ENCODE peak calls at places on chromosomes 5 and 9, in five cellular contexts. X, G, T, A and R are unnamed samples. For H3K36me3, the result is how much of the 10 kb centered on the place peaks cover.

GRCh38 chr5:108171759-108172158 is 210.1 kb downstream of the FBXL17 start:
- DNase-seq in T (no peak), A (no peak), G (no peak), X (no peak), R (no peak)

GRCh38 chr9:131577005-131578000 is 32.0 kb downstream of the PRRT1B start:
- DNase-seq in G (no peak), X (no peak), A (no peak), T (no peak), R (no peak)

GRCh38 chr5:177494356-177495195 is 2.8 kb downstream of the PDLIM7 start:
- DNase-seq in G (peak), X (peak), T (peak), A (peak), R (no peak)

GRCh38 chr9:135077497-135078200 is 9.8 kb upstream of the OLFM1 start:
- DNase-seq in A (peak), T (no peak), X (peak), G (peak), R (no peak)

GRCh38 chr5:36202521-36202961 is 39.2 kb downstream of the NADK2 start:
- DNase-seq in T (no peak), G (peak), X (peak), A (no peak), R (no peak)

GRCh38 chr9:21804791-21805190 is 2.4 kb downstream of the MTAP start:
- DNase-seq in X (no peak), G (no peak), T (no peak), A (no peak), R (no peak)

GRCh38 chr9:98287383-98287782 is 31.9 kb upstream of the TBC1D2 start:
- DNase-seq in A (peak), T (no peak), G (no peak), X (no peak), R (no peak)

GRCh38 chr5:142262683-142263082 is 62.1 kb downstream of the SPRY4 start:
- DNase-seq in X (no peak), A (no peak), G (no peak), T (no peak), R (no peak)

GRCh38 chr5:53019320-53019719 is 30.2 kb downstream of the ITGA2 start:
- DNase-seq in T (no peak), G (no peak), A (no peak), X (peak), R (no peak)

GRCh38 chr5:79990205-79990597 is 861 bp downstream of the MTX3 start:
- DNase-seq in T (no peak), G (no peak), X (no peak), A (no peak), R (no peak)

GRCh38 chr9:5708414-5708813 is 79.5 kb downstream of the RIC1 start:
- DNase-seq in X (no peak), G (no peak), A (no peak), T (no peak), R (no peak)

GRCh38 chr9:70232476-70232875 is 26.3 kb upstream of the SMC5 start:
- DNase-seq in X (no peak), G (no peak), T (no peak), A (no peak), R (no peak)

GRCh38 chr5:178793696-178794095 is 63.2 kb upstream of the ZNF354A start:
- DNase-seq in A (no peak), X (no peak), G (no peak), T (no peak), R (no peak)

GRCh38 chr5:95935553-95936100 is 26.0 kb downstream of the ELL2 start:
- DNase-seq in G (no peak), A (no peak), T (no peak), X (no peak), R (no peak)

GRCh38 chr5:102778478-102778877 is 23.4 kb downstream of the PAM start:
- DNase-seq in T (no peak), A (no peak), G (no peak), X (peak), R (no peak)

GRCh38 chr5:40436535-40437237 is 243.0 kb upstream of the PTGER4 start:
- DNase-seq in A (no peak), X (no peak), T (no peak), G (no peak), R (no peak)

GRCh38 chr5:42598311-42598710 is 158.3 kb upstream of the CCDC152 start:
- DNase-seq in G (no peak), T (no peak), X (no peak), A (no peak), R (no peak)

GRCh38 chr5:82418608-82418950 is 140.4 kb upstream of the RPS23 start:
- DNase-seq in G (no peak), A (no peak), X (no peak), T (no peak), R (no peak)

GRCh38 chr9:132401791-132402190 is 4.8 kb downstream of the TTF1 start:
- DNase-seq in G (no peak), T (no peak), A (no peak), X (no peak), R (no peak)

GRCh38 chr9:136157477-136158265 is 39.0 kb upstream of the TMEM250 start:
- DNase-seq in X (peak), T (no peak), A (no peak), G (no peak), R (no peak)

GRCh38 chr5:67577424-67577823 is 380.8 kb upstream of the CD180 start:
- DNase-seq in A (no peak), T (no peak), X (no peak), G (no peak), R (no peak)

GRCh38 chr9:68980341-68980914 is 33.5 kb downstream of the PRKACG start:
- DNase-seq in A (no peak), G (peak), X (no peak), T (no peak), R (no peak)

GRCh38 chr9:132670816-132671371 is 630 bp downstream of the GTF3C4 start:
- DNase-seq in G (peak), T (no peak), X (peak), A (peak), R (no peak)

GRCh38 chr9:20623021-20623747 is 885 bp upstream of the MLLT3 start:
- DNase-seq in X (peak), T (peak), A (peak), G (peak), R (no peak)

GRCh38 chr5:72378636-72379289 is 58.6 kb downstream of the PTCD2 start:
- DNase-seq in A (no peak), T (no peak), X (peak), G (no peak), R (no peak)

GRCh38 chr9:75906531-75906930 is 16.1 kb downstream of the PCSK5 start:
- DNase-seq in T (no peak), G (no peak), A (no peak), X (no peak), R (no peak)

GRCh38 chr9:75909776-75910175 is 19.3 kb downstream of the PCSK5 start:
- DNase-seq in X (no peak), G (no peak), T (no peak), A (no peak), R (no peak)

GRCh38 chr9:75910716-75911115 is 20.2 kb downstream of the PCSK5 start:
- DNase-seq in G (no peak), A (no peak), X (no peak), T (no peak), R (no peak)

GRCh38 chr9:75907329-75907728 is 16.9 kb downstream of the PCSK5 start:
- DNase-seq in A (no peak), G (no peak), X (peak), T (no peak), R (no peak)

DNA sequence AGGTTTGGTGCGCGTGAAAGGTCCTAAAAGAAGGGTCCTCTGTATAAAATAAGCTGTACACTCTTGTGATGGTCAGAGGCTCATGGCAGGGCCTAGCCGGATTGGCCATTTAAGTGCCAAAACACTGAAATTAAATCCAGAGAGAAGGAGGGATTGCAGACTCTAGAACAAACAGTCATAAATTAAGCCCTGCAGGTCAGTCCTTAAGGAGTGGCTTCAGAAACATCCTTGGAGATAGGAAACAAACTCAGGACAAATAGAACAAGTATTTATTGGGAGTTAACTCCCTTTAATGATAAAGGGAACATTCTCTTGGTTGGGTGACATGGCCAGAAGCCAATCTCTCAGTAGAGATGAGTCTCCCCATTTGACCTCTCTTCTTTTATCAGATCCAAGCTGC is 17.4 kb downstream of the PCSK5 start:
- DNase-seq in G (no peak), X (no peak), T (no peak), A (no peak), R (no peak)
- H3K36me3 ChIP-seq in G (under half), X (under half), T (under half), A (under half), R (under half)

GRCh38 chr5:135564305-135564704 is 14.5 kb downstream of the CXCL14 start:
- DNase-seq in X (no peak), A (no peak), T (no peak), G (no peak), R (no peak)
- H3K36me3 ChIP-seq in X (under half), A (under half), T (under half), G (under half), R (under half)

GRCh38 chr5:138385660-138386059 is 33.2 kb downstream of the KDM3B start:
- DNase-seq in A (no peak), T (no peak), G (no peak), X (no peak), R (no peak)
- H3K36me3 ChIP-seq in A (under half), T (half or more), G (half or more), X (under half), R (under half)

GRCh38 chr5:11640474-11640873 is 263.8 kb downstream of the CTNND2 start:
- DNase-seq in G (no peak), T (no peak), X (no peak), A (no peak), R (no peak)

GRCh38 chr5:11642398-11642797 is 261.8 kb downstream of the CTNND2 start:
- DNase-seq in X (no peak), G (no peak), T (no peak), A (no peak), R (no peak)
- H3K36me3 ChIP-seq in X (under half), G (under half), T (under half), A (under half), R (under half)

GRCh38 chr5:133985540-133986180 is 17.2 kb upstream of the C5orf15 start:
- DNase-seq in A (no peak), T (no peak), G (no peak), X (no peak), R (no peak)
- H3K36me3 ChIP-seq in A (under half), T (half or more), G (half or more), X (half or more), R (under half)